ENCODE peak calls at places on chromosomes 7 and 10, in ten cellular contexts. W is T-helper 9 cell; Z is transverse colon; C is GM03348; Q is fibroblast of lung; Y is kidney tubule cell; L is hippocampal formation; J is hypothalamus; D is AG09319; A is stimulated activated naive CD8-positive, alpha-beta T cell treated with anti-CD3 and anti-CD28 coated beads, Interleukin-15, Interleukin-2, amounts not matched to agents 100 U/mL and 50 U/mL, for 24 hours. M is an unnamed sample.

GRCh38 chr10:12826800-12827372 is 174.6 kb downstream of the CCDC3 start:
- DNase-seq in A (no peak), Q (no peak), W (no peak), C (no peak), D (no peak), Y (no peak), J (no peak), L (no peak), Z (no peak), M (no peak)

GRCh38 chr7:40643664-40644063 is 508.9 kb downstream of the SUGCT start:
- DNase-seq in Y (no peak), A (no peak), C (no peak), Q (no peak), L (no peak), D (no peak), J (no peak), W (no peak), Z (no peak), M (no peak)

GRCh38 chr10:14254368-14254767 is 76.4 kb downstream of the FRMD4A start:
- DNase-seq in D (no peak), J (no peak), Z (no peak), W (no peak), A (no peak), C (no peak), L (no peak), Y (no peak), Q (peak; percentile 79), M (no peak)

GRCh38 chr7:150450491-150450992 is at the start of gene GIMAP8:
- DNase-seq in Q (no peak), W (peak; percentile 47), J (no peak), L (peak; percentile 14), D (no peak), Y (no peak), A (peak; percentile 66), Z (peak; percentile 48), C (no peak), M (no peak)

GRCh38 chr10:118571123-118571522 is 24.3 kb downstream of the PRLHR start:
- DNase-seq in Y (no peak), Q (peak; percentile 6), L (peak; percentile 59), D (peak; percentile 39), A (no peak), C (peak; percentile 55), Z (no peak), J (no peak), W (no peak), M (no peak)

GRCh38 chr10:77837248-77837924 is 89.2 kb downstream of the DLG5 start:
- DNase-seq in C (no peak), A (peak; percentile 62), J (no peak), W (peak; percentile 59), Q (peak; percentile 66), Y (no peak), Z (peak; percentile 50), L (peak; percentile 38), D (no peak), M (peak; percentile 16)

GRCh38 chr10:77970869-77971803 is 44.6 kb upstream of the DLG5 start:
- DNase-seq in Y (peak; percentile 33), C (peak; percentile 90), J (no peak), A (peak; percentile 20), W (no peak), Z (peak; percentile 65), L (peak; percentile 7), Q (peak; percentile 95), D (peak; percentile 95), M (no peak)

GRCh38 chr7:70426249-70426880 is 705.6 kb upstream of the GALNT17 start:
- DNase-seq in C (no peak), J (no peak), L (no peak), Y (no peak), Z (no peak), W (no peak), A (no peak), Q (no peak), D (no peak), M (peak; percentile 44)

GRCh38 chr10:10794056-10794455 is 223.6 kb upstream of the CELF2 start:
- DNase-seq in L (no peak), D (no peak), A (no peak), Z (no peak), Q (peak; percentile 81), C (no peak), W (no peak), Y (peak; percentile 89), J (no peak), M (no peak)

GRCh38 chr10:31697271-31698168 is 231.1 kb downstream of the ARHGAP12 start:
- DNase-seq in A (no peak), Q (peak; percentile 86), J (peak; percentile 38), D (peak; percentile 42), C (peak; percentile 75), Y (peak; percentile 73), Z (peak; percentile 53), W (no peak), L (peak; percentile 68), M (no peak)

GRCh38 chr10:79246209-79246581 is 101.1 kb upstream of the PPIF start:
- DNase-seq in D (no peak), Q (peak; percentile 27), L (peak; percentile 60), J (peak; percentile 63), C (peak; percentile 45), W (no peak), Z (no peak), Y (peak; percentile 25), A (no peak), M (no peak)

GRCh38 chr10:51743146-51743545 is 43.8 kb upstream of the CSTF2T start:
- DNase-seq in J (no peak), Z (no peak), Q (no peak), Y (no peak), A (no peak), W (no peak), C (peak; percentile 46), L (no peak), D (no peak), M (no peak)

GRCh38 chr7:84629216-84629615 is 434.6 kb upstream of the SEMA3A start:
- DNase-seq in W (no peak), J (no peak), Y (no peak), A (no peak), D (no peak), Q (no peak), C (no peak), L (no peak), Z (no peak), M (no peak)

GRCh38 chr7:79927116-79927515 is 207.5 kb upstream of the GNAI1 start:
- DNase-seq in Q (no peak), L (no peak), W (no peak), D (no peak), Y (no peak), C (no peak), J (no peak), A (no peak), Z (no peak), M (no peak)

GRCh38 chr7:44261239-44261638 is 60.5 kb downstream of the YKT6 start:
- DNase-seq in D (no peak), Y (no peak), A (peak; percentile 23), Z (no peak), C (no peak), L (no peak), Q (no peak), W (no peak), J (no peak), M (no peak)

GRCh38 chr7:132347129-132347528 is 229.1 kb downstream of the PLXNA4 start:
- DNase-seq in L (no peak), Y (no peak), A (no peak), C (no peak), W (no peak), Q (no peak), D (no peak), Z (no peak), J (no peak), M (no peak)

GRCh38 chr7:14740606-14741005 is 161.9 kb downstream of the DGKB start:
- DNase-seq in W (no peak), L (no peak), J (no peak), D (no peak), Q (no peak), A (no peak), Y (no peak), C (no peak), Z (no peak), M (no peak)

GRCh38 chr7:99094369-99094768 is 49.5 kb downstream of the SMURF1 start:
- DNase-seq in C (no peak), Z (no peak), L (no peak), Q (no peak), A (no peak), W (no peak), J (no peak), Y (no peak), D (no peak), M (no peak)

GRCh38 chr10:47042199-47042473 is 130.9 kb downstream of the PTPN20 start:
- DNase-seq in W (no peak), Q (no peak), Y (no peak), L (no peak), C (no peak), D (no peak), J (no peak), Z (no peak), A (no peak), M (no peak)

GRCh38 chr10:44023517-44023916 is 361.4 kb downstream of the CXCL12 start:
- DNase-seq in W (no peak), Q (no peak), L (no peak), A (no peak), Z (no peak), D (no peak), J (no peak), Y (no peak), C (no peak), M (no peak)

GRCh38 chr7:132009778-132010177 is 453.4 kb upstream of the PODXL start:
- DNase-seq in Q (peak; percentile 65), A (no peak), D (no peak), Y (no peak), Z (no peak), J (no peak), C (no peak), W (no peak), L (no peak), M (no peak)

GRCh38 chr7:27611043-27611442 is 51.6 kb downstream of the HIBADH start:
- DNase-seq in L (no peak), Y (peak; percentile 39), D (peak; percentile 94), W (no peak), C (no peak), Q (peak; percentile 41), J (no peak), A (no peak), Z (no peak), M (no peak)

GRCh38 chr10:122516733-122517132 is 43.8 kb upstream of the DMBT1 start:
- DNase-seq in Z (no peak), L (peak; percentile 13), A (no peak), J (no peak), Q (no peak), C (no peak), Y (no peak), D (no peak), W (no peak), M (no peak)

GRCh38 chr7:121337398-121337797 is 8.6 kb downstream of the WNT16 start:
- DNase-seq in W (no peak), Y (peak; percentile 26), C (peak; percentile 27), L (no peak), Q (no peak), J (no peak), D (no peak), Z (no peak), A (no peak), M (peak; percentile 49)

GRCh38 chr10:48623607-48624132 is 18.8 kb upstream of the ARHGAP22 start:
- DNase-seq in A (no peak), D (no peak), Z (no peak), J (no peak), C (no peak), Q (no peak), L (no peak), W (no peak), Y (peak; percentile 96), M (no peak)

GRCh38 chr10:131238669-131239280 is 72.7 kb downstream of the TCERG1L start:
- DNase-seq in W (no peak), D (no peak), Q (no peak), J (no peak), Z (no peak), L (no peak), Y (no peak), A (no peak), C (no peak), M (no peak)

GRCh38 chr10:132675031-132675740 is 110.8 kb downstream of the NKX6-2 start:
- DNase-seq in A (no peak), Z (no peak), Y (no peak), C (no peak), J (no peak), D (no peak), Q (no peak), L (no peak), W (no peak), M (no peak)

GRCh38 chr10:84743483-84743882 is 415.1 kb downstream of the CCSER2 start:
- DNase-seq in A (no peak), W (no peak), D (no peak), Z (no peak), J (no peak), L (no peak), Q (no peak), C (no peak), Y (peak; percentile 16), M (no peak)

M was measured in RPMI8226.